ENCODE peak calls at places on chromosome 17, in six cellular contexts. E, C, B, T, H and O are unnamed samples.

GRCh38 chr17:36945160-36945559 is 3.6 kb upstream of the AATF start:
- DNase-seq in E (no peak), C (no peak), B (no peak), T (no peak), H (no peak), O (no peak)

GRCh38 chr17:56810846-56811775 is 22.6 kb downstream of the C17orf67 start:
- DNase-seq in E (no peak), C (no peak), B (no peak), T (no peak), H (no peak), O (no peak)

GRCh38 chr17:66492500-66493123 is 190.2 kb downstream of the PRKCA start:
- DNase-seq in E (no peak), C (no peak), B (peak; percentile 52), T (peak; percentile 53), H (no peak), O (no peak)

GRCh38 chr17:10091051-10091450 is 107.4 kb downstream of the GAS7 start:
- DNase-seq in E (no peak), C (no peak), B (no peak), T (peak; percentile 69), H (no peak), O (no peak)

GRCh38 chr17:72861811-72862210 is 230.7 kb downstream of the SLC39A11 start:
- DNase-seq in E (no peak), C (no peak), B (no peak), T (no peak), H (no peak), O (no peak)

GRCh38 chr17:63780507-63780906 is 6.5 kb downstream of the DDX42 start:
- DNase-seq in E (peak; percentile 38), C (no peak), B (no peak), T (peak; percentile 24), H (no peak), O (no peak)

GRCh38 chr17:72501404-72502110 is 380.7 kb downstream of the SOX9 start:
- DNase-seq in E (no peak), C (no peak), B (no peak), T (no peak), H (no peak), O (no peak)

GRCh38 chr17:7296189-7296861 is 1.9 kb upstream of the YBX2 start:
- DNase-seq in E (peak; percentile 74), C (peak; percentile 81), B (peak; percentile 96), T (peak; percentile 84), H (peak; percentile 96), O (peak; percentile 88)

GRCh38 chr17:45666046-45666600 is 118.0 kb upstream of the CRHR1 start:
- DNase-seq in E (no peak), C (no peak), B (no peak), T (no peak), H (no peak), O (no peak)

GRCh38 chr17:27543464-27543856 is 87.2 kb downstream of the KSR1 start:
- DNase-seq in E (no peak), C (no peak), B (no peak), T (no peak), H (no peak), O (no peak)
- H3K79me1 ChIP-seq in E (peaks cover 63% of the 10 kb centered on the region), C (no peaks in the 10 kb centered on the region), B (no peaks in the 10 kb centered on the region), T (peaks cover 26% of the 10 kb centered on the region), H (peaks cover 20% of the 10 kb centered on the region), O (no peaks in the 10 kb centered on the region)

GRCh38 chr17:38456031-38456815 is 28.0 kb downstream of the ARHGAP23 start:
- DNase-seq in E (no peak), C (no peak), B (no peak), T (peak; percentile 13), H (no peak), O (peak; percentile 96)
- H3K14ac ChIP-seq in E (peak overlapping the region; percentile 16), C (no peak overlapping the region), B (peak overlapping the region; percentile 44), T (no peak overlapping the region), H (no peak overlapping the region), O (no peak overlapping the region)

GRCh38 chr17:17054636-17055035 is 12.4 kb downstream of the MPRIP start:
- DNase-seq in E (no peak), C (no peak), B (peak; percentile 18), T (no peak), H (no peak), O (no peak)

GRCh38 chr17:17055286-17056166 is 13.3 kb downstream of the MPRIP start:
- DNase-seq in E (no peak), C (no peak), B (peak; percentile 43), T (no peak), H (no peak), O (no peak)

GRCh38 chr17:17057057-17057551 is 14.8 kb downstream of the MPRIP start:
- DNase-seq in E (no peak), C (no peak), B (peak; percentile 23), T (no peak), H (no peak), O (no peak)

GRCh38 chr17:17058304-17058703 is 16.0 kb downstream of the MPRIP start:
- DNase-seq in E (no peak), C (no peak), B (peak; percentile 23), T (no peak), H (no peak), O (no peak)

GRCh38 chr17:17056167-17056562 is 13.9 kb downstream of the MPRIP start:
- DNase-seq in E (no peak), C (no peak), B (peak; percentile 24), T (no peak), H (no peak), O (peak; percentile 34)
- H3K79me1 ChIP-seq in E (peaks cover 18% of the 10 kb centered on the region), C (peaks cover 27% of the 10 kb centered on the region), B (peaks cover 3% of the 10 kb centered on the region), T (peaks cover 30% of the 10 kb centered on the region), H (peaks cover 35% of the 10 kb centered on the region), O (no peaks in the 10 kb centered on the region)

DNA sequence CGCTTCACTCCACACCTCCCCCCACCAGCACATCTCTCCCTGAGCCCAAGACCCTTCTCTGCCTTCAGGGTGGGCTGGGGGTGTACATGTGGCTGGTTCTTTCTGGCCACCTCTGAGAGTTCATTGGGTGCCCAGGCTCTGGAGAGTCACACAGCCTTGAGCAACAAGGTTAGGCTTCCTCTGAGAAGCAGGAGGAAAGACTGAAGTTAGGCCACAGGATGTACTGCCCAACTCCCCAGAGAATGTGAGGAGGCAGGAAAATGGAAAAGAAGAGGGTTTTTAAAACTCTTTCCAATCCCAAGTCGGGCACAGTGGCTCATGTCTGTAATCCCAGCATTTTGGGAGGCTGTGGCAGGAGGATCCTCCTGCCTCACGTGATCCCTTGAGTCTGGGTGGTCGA is 7.3 kb downstream of the PCGF2 start:
- DNase-seq in E (no peak), C (no peak), B (no peak), T (no peak), H (no peak), O (no peak)
- H3K14ac ChIP-seq in E (no peak overlapping the region), C (no peak overlapping the region), B (no peak overlapping the region), T (no peak overlapping the region), H (no peak overlapping the region), O (no peak overlapping the region)

GRCh38 chr17:77437017-77437416 is 296.2 kb downstream of the SEC14L1 start:
- DNase-seq in E (peak; percentile 80), C (no peak), B (no peak), T (peak; percentile 78), H (no peak), O (no peak)
- H3K79me1 ChIP-seq in E (peaks cover 57% of the 10 kb centered on the region), C (peaks cover 32% of the 10 kb centered on the region), B (peaks cover 2% of the 10 kb centered on the region), T (peaks cover 37% of the 10 kb centered on the region), H (peaks cover 14% of the 10 kb centered on the region), O (no peaks in the 10 kb centered on the region)

GRCh38 chr17:61135782-61136181 is 263.9 kb upstream of the TBX2 start:
- DNase-seq in E (no peak), C (no peak), B (no peak), T (no peak), H (no peak), O (no peak)
- H3K14ac ChIP-seq in E (peak overlapping the region; percentile 23), C (no peak overlapping the region), B (no peak overlapping the region), T (no peak overlapping the region), H (no peak overlapping the region), O (no peak overlapping the region)

DNA sequence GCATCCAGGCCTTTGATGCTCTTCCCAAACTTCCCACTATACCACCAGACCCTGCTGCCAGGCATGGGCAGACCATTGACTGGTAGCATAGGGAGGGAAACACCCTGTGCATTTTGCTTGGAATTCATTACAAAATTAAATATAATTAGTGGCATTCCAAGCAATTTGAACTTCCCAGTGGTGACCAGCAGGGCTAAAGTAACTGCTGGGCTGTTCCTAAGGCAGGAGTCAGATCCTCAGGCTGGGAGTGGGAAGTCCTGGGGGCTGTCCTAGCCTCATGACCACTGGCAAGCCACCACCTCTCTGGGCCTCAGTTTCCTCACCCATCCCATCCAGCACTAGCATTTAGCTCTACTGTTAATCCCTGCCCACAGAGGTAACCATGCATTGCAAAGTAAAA is 3.7 kb downstream of the PRR15L start:
- DNase-seq in E (no peak), C (no peak), B (no peak), T (no peak), H (no peak), O (no peak)
- H3K79me1 ChIP-seq in E (no peaks in the 10 kb centered on the region), C (no peaks in the 10 kb centered on the region), B (no peaks in the 10 kb centered on the region), T (no peaks in the 10 kb centered on the region), H (no peaks in the 10 kb centered on the region), O (no peaks in the 10 kb centered on the region)

DNA sequence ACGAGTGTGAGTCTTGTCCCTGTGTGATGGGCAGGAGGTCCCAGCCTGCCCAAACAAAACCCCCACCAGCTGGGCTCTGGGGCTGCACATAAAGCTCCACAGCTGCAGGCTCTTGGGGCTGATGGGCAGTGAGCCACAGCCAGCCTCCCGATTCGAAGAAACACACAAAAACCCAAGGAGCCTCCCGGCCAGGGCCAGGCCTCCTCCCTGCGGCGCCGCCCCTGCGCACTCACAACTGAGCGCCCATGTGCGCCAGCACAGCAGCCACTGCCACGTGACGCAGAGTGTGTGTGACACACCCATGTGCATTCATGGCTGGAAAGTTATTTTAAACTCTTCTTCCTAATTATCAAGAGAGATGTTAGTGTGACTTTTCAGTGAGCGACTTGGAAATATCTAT is 30.6 kb upstream of the FAAP100 start:
- DNase-seq in E (no peak), C (no peak), B (no peak), T (no peak), H (no peak), O (no peak)
- H3K14ac ChIP-seq in E (no peak overlapping the region), C (no peak overlapping the region), B (no peak overlapping the region), T (no peak overlapping the region), H (no peak overlapping the region), O (no peak overlapping the region)